ENCODE peak calls at places on chromosome 20, in five cellular contexts. P is psoas muscle, Y is GM23338, B is adrenal gland, D is mammary epithelial cell. T is an unnamed sample.

GRCh38 chr20:7285918-7286556 is 518.6 kb downstream of the BMP2 start:
- DNase-seq in P (peak), D (peak), Y (peak), B (peak), T (peak)

GRCh38 chr20:723756-724155 is 44.5 kb downstream of the SLC52A3 start:
- DNase-seq in P (peak), B (no peak), Y (peak), D (peak), T (no peak)

GRCh38 chr20:19775353-19776201 is 17.5 kb downstream of the RIN2 start:
- DNase-seq in D (no peak), B (no peak), P (no peak), Y (no peak), T (no peak)

GRCh38 chr20:19497064-19497463 is 261.0 kb upstream of the RIN2 start:
- DNase-seq in Y (no peak), B (no peak), D (no peak), P (no peak), T (no peak)

GRCh38 chr20:44833437-44833836 is 23.1 kb upstream of the RIMS4 start:
- DNase-seq in B (no peak), D (no peak), P (no peak), Y (no peak), T (no peak)

GRCh38 chr20:4195499-4195898 is 180.1 kb upstream of the RNF24 start:
- DNase-seq in Y (peak), B (peak), D (no peak), P (no peak), T (peak)

GRCh38 chr20:58309607-58310290 is at the start of gene RAB22A:
- DNase-seq in P (peak), D (peak), B (peak), Y (peak), T (peak)

GRCh38 chr20:35773154-35773751 is 1.4 kb downstream of the PHF20 start:
- DNase-seq in P (no peak), B (peak), Y (peak), D (no peak), T (no peak)

GRCh38 chr20:38659613-38659880 is 57.9 kb downstream of the ARHGAP40 start:
- DNase-seq in D (no peak), Y (no peak), B (no peak), P (no peak), T (no peak)

GRCh38 chr20:5150226-5151076 is 23.6 kb downstream of the CDS2 start:
- DNase-seq in D (no peak), B (peak), P (peak), Y (no peak), T (no peak)

GRCh38 chr20:49318091-49318429 is 40.2 kb upstream of the ZNFX1 start:
- DNase-seq in D (no peak), Y (peak), B (no peak), P (no peak), T (no peak)
- H3K4me3 ChIP-seq in D (no peak), Y (peak), B (no peak), P (peak), T (no peak)

DNA sequence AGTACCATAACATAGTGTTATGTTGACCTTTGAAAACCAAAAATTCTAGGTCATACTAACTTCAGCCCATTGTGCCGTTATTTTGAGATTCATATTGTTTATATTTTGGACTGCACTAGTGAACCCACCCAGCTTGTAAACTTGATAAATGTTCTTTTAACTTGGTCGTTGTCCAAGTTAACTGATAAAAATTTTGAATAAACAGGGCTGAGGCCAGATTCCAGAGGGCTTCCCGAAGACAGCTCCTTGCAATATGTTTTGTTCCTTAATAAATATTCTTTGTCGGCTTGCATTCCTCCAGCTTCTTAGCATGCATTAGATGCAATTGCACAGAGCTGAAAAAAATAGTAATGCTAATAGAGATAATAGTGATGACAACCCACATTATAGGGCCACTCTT is 90.3 kb downstream of the BCAS1 start:
- DNase-seq in B (no peak), Y (no peak), D (no peak), P (no peak), T (no peak)
- H3K4me3 ChIP-seq in B (no peak), Y (no peak), D (no peak), P (no peak), T (no peak)

GRCh38 chr20:23086931-23087411 is 847 bp upstream of the CD93 start:
- DNase-seq in D (no peak), B (peak), Y (no peak), P (peak), T (no peak)
- H3K4me3 ChIP-seq in D (no peak), B (no peak), Y (no peak), P (peak), T (no peak)

GRCh38 chr20:50666709-50667310 is 24.5 kb downstream of the RIPOR3 start:
- DNase-seq in Y (no peak), D (no peak), B (no peak), P (no peak), T (no peak)
- H3K4me3 ChIP-seq in Y (no peak), D (no peak), B (no peak), P (no peak), T (no peak)

GRCh38 chr20:50189681-50190250 is 864 bp upstream of the CEBPB start:
- DNase-seq in P (peak), B (peak), Y (peak), D (no peak), T (no peak)
- H3K4me3 ChIP-seq in P (peak), B (peak), Y (peak), D (no peak), T (peak)

GRCh38 chr20:41506192-41506915 is 111.8 kb downstream of the CHD6 start:
- DNase-seq in B (no peak), P (no peak), Y (no peak), D (no peak), T (no peak)
- H3K4me3 ChIP-seq in B (no peak), P (no peak), Y (no peak), D (no peak), T (no peak)

GRCh38 chr20:53559816-53560215 is 33.8 kb downstream of the ZNF217 start:
- DNase-seq in P (no peak), D (no peak), Y (no peak), B (no peak), T (no peak)
- H3K4me3 ChIP-seq in P (no peak), D (no peak), Y (no peak), B (no peak), T (no peak)

T was measured in BE2C.